ENCODE peak calls at places on chromosomes 7 and 10, in five cellular contexts. A is H1, X is NT2/D1, E is GM12878, H is HepG2. R is an unnamed sample.

GRCh38 chr7:24742764-24743163 is 14.5 kb downstream of the GSDME start:
- DNase-seq in A (no peak), X (no peak), E (no peak), H (no peak), R (no peak)

GRCh38 chr7:55177589-55178261 is 158.9 kb downstream of the EGFR start:
- DNase-seq in A (no peak), X (no peak), E (no peak), H (peak; percentile 94), R (no peak)

GRCh38 chr7:102093599-102094001 is 193.1 kb upstream of the SH2B2 start:
- DNase-seq in A (peak; percentile 34), X (no peak), E (no peak), H (no peak), R (no peak)

GRCh38 chr7:6160191-6160623 is 112.2 kb downstream of the CYTH3 start:
- DNase-seq in A (peak; percentile 60), X (peak; percentile 28), E (no peak), H (no peak), R (peak; percentile 68)

GRCh38 chr7:122511268-122511667 is 187.6 kb downstream of the RNF133 start:
- DNase-seq in A (no peak), X (no peak), E (no peak), H (no peak), R (no peak)

GRCh38 chr10:70558871-70559810 is 43.4 kb downstream of the PRF1 start:
- DNase-seq in A (peak; percentile 80), X (no peak), E (no peak), H (peak; percentile 48), R (peak; percentile 64)

GRCh38 chr10:74244097-74244685 is 93.2 kb downstream of the ADK start:
- DNase-seq in A (no peak), X (peak; percentile 6), E (no peak), H (peak; percentile 7), R (no peak)

GRCh38 chr10:130136214-130137076 is at the start of gene GLRX3:
- DNase-seq in A (peak; percentile 91), X (peak; percentile 66), E (no peak), H (peak; percentile 68), R (peak; percentile 96)

GRCh38 chr7:39587393-39587792 is 21.2 kb downstream of the YAE1 start:
- DNase-seq in A (no peak), X (no peak), E (no peak), H (no peak), R (no peak)

GRCh38 chr10:43857206-43857952 is 208.7 kb upstream of the ZNF32 start:
- DNase-seq in A (peak; percentile 19), X (no peak), E (no peak), H (no peak), R (no peak)

GRCh38 chr10:79340646-79341244 is 6.5 kb upstream of the PPIF start:
- DNase-seq in A (no peak), X (no peak), E (no peak), H (no peak), R (no peak)

GRCh38 chr10:87761892-87762291 is 56.1 kb downstream of the ATAD1 start:
- DNase-seq in A (no peak), X (no peak), E (no peak), H (peak; percentile 55), R (no peak)

GRCh38 chr7:155138204-155138603 is 68.1 kb downstream of the HTR5A start:
- DNase-seq in A (no peak), X (no peak), E (no peak), H (no peak), R (no peak)

GRCh38 chr7:7183061-7183832 is 903 bp downstream of the C1GALT1 start:
- DNase-seq in A (no peak), X (no peak), E (no peak), H (no peak), R (peak; percentile 35)

DNA sequence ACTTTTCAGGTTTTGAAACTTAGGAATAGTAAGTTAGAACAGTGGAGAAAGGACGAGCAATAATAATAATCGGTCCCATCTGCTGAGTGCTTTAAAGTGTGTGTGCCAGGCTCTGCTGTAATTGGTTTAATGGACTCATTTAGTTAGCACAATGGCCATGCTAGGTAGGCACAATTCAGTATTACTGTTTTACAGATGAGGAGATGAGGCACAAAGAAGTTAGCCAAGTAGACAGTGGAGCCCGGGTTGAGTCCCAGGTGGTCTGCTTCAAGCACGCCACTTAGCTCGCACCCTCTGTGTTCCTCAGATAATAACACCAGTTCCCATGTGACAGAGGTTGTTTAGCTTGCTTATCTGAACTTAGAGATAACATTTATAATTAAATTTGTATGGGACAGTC is 101.6 kb upstream of the GJD4 start:
- DNase-seq in A (no peak), X (no peak), E (no peak), H (no peak), R (no peak)
- TF ChIP-seq SUZ12 in A (no peak), X (no peak), E (no peak), H (no peak), R (no peak)

GRCh38 chr10:12842310-12842709 is 159.2 kb downstream of the CCDC3 start:
- DNase-seq in A (no peak), X (no peak), E (no peak), H (no peak), R (no peak)
- TF ChIP-seq SUZ12 in A (no peak), X (no peak), E (no peak), H (no peak), R (no peak)

DNA sequence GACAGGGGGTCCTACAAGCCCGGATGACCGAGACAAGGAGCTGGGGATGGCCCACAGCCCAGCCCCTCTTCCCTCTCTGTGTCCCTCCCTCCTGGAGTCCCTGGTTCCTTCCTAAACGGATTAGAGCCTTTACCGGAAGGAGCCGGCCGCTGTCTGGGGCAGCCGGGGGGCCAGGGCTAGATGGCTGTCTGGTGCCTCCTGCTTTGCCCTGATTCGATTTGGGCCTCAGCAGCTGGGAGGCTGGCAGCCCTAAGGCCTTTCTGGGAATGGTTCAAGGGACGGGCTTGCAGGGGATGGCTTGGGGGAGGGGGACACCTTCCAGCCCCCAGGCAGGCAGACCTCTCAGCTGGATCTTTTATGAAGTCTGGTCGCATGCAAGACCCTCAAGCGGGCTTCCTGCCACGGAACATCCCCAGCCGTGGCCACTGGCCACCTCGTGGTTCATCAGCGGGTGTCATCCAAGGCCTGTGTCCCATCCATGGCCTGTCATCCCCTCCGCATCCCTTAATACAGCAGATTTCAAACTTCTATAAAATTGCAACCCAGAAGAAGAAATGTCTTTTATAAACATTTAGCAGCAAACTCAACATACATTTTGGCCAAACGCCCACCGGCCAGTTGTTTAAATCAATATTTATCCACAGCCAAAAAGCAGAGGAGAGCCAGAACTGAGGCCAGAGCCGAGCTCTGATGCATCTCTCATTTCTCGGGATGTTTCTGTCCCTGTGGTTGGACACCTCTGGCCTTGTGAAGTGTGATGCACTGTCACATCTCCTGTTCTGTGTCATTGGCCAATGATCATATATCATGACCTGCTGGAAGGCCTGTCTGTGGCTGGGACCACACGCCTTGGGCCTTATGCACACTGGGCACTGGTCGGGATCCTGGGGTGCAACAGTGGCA is 52.0 kb downstream of the GTF2IRD1 start:
- DNase-seq in A (no peak), X (no peak), E (no peak), H (no peak), R (no peak)
- TF ChIP-seq SUZ12 in A (no peak), X (no peak), E (no peak), H (no peak), R (no peak)

GRCh38 chr10:19815036-19815435 is 1.2 kb upstream of the PLXDC2 start:
- DNase-seq in A (no peak), X (no peak), E (no peak), H (no peak), R (no peak)
- TF ChIP-seq SUZ12 in A (no peak), X (no peak), E (no peak), H (no peak), R (no peak)

GRCh38 chr7:73585196-73585595 is 6.8 kb upstream of the TBL2 start:
- DNase-seq in A (no peak), X (no peak), E (no peak), H (no peak), R (no peak)
- TF ChIP-seq SUZ12 in A (no peak), X (no peak), E (no peak), H (no peak), R (no peak)

GRCh38 chr10:27485368-27485767 is 18.7 kb upstream of the RAB18 start:
- DNase-seq in A (no peak), X (no peak), E (no peak), H (no peak), R (no peak)
- TF ChIP-seq SUZ12 in A (no peak), X (no peak), E (no peak), H (no peak), R (no peak)

GRCh38 chr7:132745510-132745909 is 169.2 kb upstream of the PLXNA4 start:
- DNase-seq in A (no peak), X (no peak), E (no peak), H (no peak), R (no peak)

GRCh38 chr7:132739271-132739955 is 163.1 kb upstream of the PLXNA4 start:
- DNase-seq in A (no peak), X (no peak), E (no peak), H (no peak), R (no peak)

GRCh38 chr7:132740176-132740575 is 163.9 kb upstream of the PLXNA4 start:
- DNase-seq in A (no peak), X (no peak), E (no peak), H (no peak), R (no peak)

GRCh38 chr7:132743974-132744373 is 167.7 kb upstream of the PLXNA4 start:
- DNase-seq in A (no peak), X (no peak), E (no peak), H (no peak), R (no peak)

GRCh38 chr7:132742152-132742551 is 165.9 kb upstream of the PLXNA4 start:
- DNase-seq in A (no peak), X (no peak), E (no peak), H (no peak), R (no peak)
- TF ChIP-seq SUZ12 in A (no peak), X (no peak), E (no peak), H (no peak), R (no peak)

GRCh38 chr7:30196408-30196807 is 61.6 kb downstream of the MTURN start:
- DNase-seq in A (no peak), X (no peak), E (no peak), H (no peak), R (no peak)
- TF ChIP-seq SUZ12 in A (no peak), X (no peak), E (no peak), H (no peak), R (no peak)

GRCh38 chr10:49593998-49594397 is 16.1 kb upstream of the SLC18A3 start:
- DNase-seq in A (no peak), X (no peak), E (no peak), H (no peak), R (no peak)

GRCh38 chr10:49595003-49595712 is 15.0 kb upstream of the SLC18A3 start:
- DNase-seq in A (peak; percentile 45), X (no peak), E (no peak), H (no peak), R (no peak)

GRCh38 chr10:49595713-49596492 is 14.2 kb upstream of the SLC18A3 start:
- DNase-seq in A (peak; percentile 38), X (no peak), E (no peak), H (no peak), R (no peak)

GRCh38 chr10:49593564-49593875 is 16.6 kb upstream of the SLC18A3 start:
- DNase-seq in A (no peak), X (no peak), E (no peak), H (no peak), R (no peak)

GRCh38 chr10:49594594-49594993 is 15.5 kb upstream of the SLC18A3 start:
- DNase-seq in A (peak; percentile 77), X (peak; percentile 40), E (no peak), H (peak; percentile 54), R (peak; percentile 69)
- TF ChIP-seq SUZ12 in A (no peak), X (no peak), E (no peak), H (no peak), R (no peak)

R was measured in HEK293T.